ENCODE peak calls at places on chromosomes 13 and 19, in nine cellular contexts. E is CD8-positive, alpha-beta memory T cell; Q is BE2C; O is lower lobe of right lung; Z is cardiac muscle cell; V is NT2/D1; S is thoracic aorta; R is uterus; P is left ventricle myocardium inferior. H is an unnamed sample. For H3K27me3, the result is how much of the 10 kb centered on the place peaks cover.

GRCh38 chr19:4523306-4524110 is 5.2 kb upstream of the PLIN4 start:
- DNase-seq in S (no peak), R (no peak), V (peak), P (peak), Q (peak), O (peak), E (no peak), Z (peak), H (no peak)

GRCh38 chr13:74907788-74908187 is 574.2 kb downstream of the TBC1D4 start:
- DNase-seq in R (no peak), P (no peak), V (no peak), Q (no peak), S (no peak), E (no peak), O (no peak), Z (no peak), H (no peak)

GRCh38 chr19:54502518-54503048 is at the start of gene LAIR2:
- DNase-seq in Z (no peak), Q (no peak), R (no peak), S (no peak), P (no peak), O (no peak), V (no peak), E (no peak), H (no peak)

GRCh38 chr13:112606125-112607001 is 18.4 kb upstream of the TUBGCP3 start:
- DNase-seq in Z (peak), E (peak), Q (peak), P (peak), O (peak), R (peak), S (peak), V (peak), H (peak)

GRCh38 chr19:1064661-1065605 is 2.0 kb upstream of the ARHGAP45 start:
- DNase-seq in S (no peak), Q (peak), E (peak), V (no peak), R (no peak), O (peak), P (peak), Z (peak), H (no peak)

GRCh38 chr13:112128052-112128610 is 61.2 kb downstream of the SOX1 start:
- DNase-seq in Q (no peak), P (no peak), V (no peak), E (no peak), S (no peak), Z (no peak), R (no peak), O (no peak), H (no peak)

GRCh38 chr19:6260912-6261636 is 18.7 kb downstream of the MLLT1 start:
- DNase-seq in Z (no peak), V (peak), Q (peak), S (no peak), E (no peak), P (no peak), O (no peak), R (peak), H (no peak)

GRCh38 chr13:52104624-52105023 is 24.2 kb downstream of the NEK5 start:
- DNase-seq in Q (no peak), O (no peak), S (no peak), R (no peak), Z (no peak), P (no peak), V (no peak), E (no peak), H (no peak)

GRCh38 chr19:49570138-49570856 is 10.1 kb downstream of the NOSIP start:
- DNase-seq in R (peak), P (no peak), V (no peak), Q (peak), E (peak), S (no peak), Z (peak), O (no peak), H (no peak)

DNA sequence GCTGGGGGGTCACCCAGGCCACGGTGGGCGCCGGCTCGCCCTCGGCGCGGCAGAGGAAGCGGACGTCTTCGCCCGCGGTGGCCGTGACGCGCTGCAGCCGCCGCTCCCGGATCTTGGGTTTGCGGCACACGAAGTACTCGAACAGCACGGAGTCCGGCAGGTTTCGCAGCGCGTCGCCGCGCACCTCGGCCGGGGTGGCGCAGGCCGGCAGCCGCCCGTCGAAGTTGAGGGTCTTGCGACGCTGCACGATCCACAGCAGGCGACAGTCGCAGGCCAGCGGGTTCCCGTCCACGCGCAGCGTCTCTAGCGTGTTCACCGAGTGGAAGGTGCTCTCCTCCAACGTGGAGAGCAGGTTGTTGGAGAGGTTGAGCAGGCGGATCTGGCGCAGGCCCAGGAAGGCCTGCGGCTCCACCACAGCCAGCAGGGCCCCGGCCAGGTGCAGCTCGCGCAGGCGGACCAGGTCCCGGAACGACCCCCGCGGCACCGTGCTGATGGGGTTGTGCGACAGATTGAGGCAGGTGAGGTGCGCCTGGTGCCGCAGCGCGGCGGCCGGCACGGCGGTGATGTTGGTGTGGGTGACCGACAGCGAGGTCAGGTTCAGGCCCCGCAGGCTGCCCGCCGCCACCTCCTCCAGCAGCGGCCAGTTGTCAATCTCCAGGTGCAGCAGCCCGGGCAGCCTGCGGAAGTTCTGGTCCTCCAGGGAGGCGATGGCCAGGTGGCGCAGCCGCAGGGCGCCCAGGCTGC is 8.6 kb upstream of the PEAK3 start:
- DNase-seq in R (no peak), S (no peak), O (no peak), V (no peak), P (no peak), Z (no peak), E (peak), Q (peak), H (no peak)
- H3K4me3 ChIP-seq in R (no peak), S (peak), O (peak), V (peak), P (peak), Z (peak), E (peak), Q (no peak), H (peak)

DNA sequence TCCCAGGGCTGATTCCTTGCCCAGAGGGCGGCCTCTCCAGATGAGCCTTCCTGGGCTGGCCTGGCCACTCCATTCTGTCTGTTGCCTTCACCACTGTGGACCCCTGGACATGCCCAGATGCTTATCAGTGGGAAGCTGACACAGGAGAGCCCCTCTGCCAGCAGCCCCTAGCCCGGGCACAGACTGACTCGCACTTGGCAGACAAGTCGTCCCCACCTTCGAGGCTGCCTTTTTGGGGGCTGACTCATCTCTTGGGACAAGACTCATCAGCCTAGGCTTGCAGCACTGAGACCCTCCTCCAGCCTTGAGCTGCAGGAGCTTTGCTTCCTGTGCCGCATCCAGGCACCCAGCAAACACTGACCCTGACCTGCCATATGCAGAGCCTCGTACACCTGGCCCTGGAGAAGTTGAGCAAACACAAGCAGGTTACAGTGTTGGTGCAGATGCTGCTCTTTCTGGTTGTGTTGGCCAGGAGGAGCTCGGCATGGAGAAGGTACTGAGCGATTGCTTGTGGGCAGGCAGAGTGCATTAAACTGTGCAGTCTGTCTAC is 8.1 kb downstream of the CHST8 start:
- DNase-seq in V (no peak), E (no peak), O (no peak), Q (no peak), R (no peak), Z (no peak), S (no peak), P (no peak), H (no peak)
- H3K27me3 ChIP-seq in V (under half), E (under half), O (under half), Q (under half), R (under half), Z (under half), S (under half), P (half or more), H (under half)

GRCh38 chr19:58055483-58055874 is 3.6 kb upstream of the ZNF135 start:
- DNase-seq in R (no peak), E (no peak), S (no peak), O (no peak), Z (no peak), Q (no peak), P (no peak), V (no peak), H (no peak)
- H3K4me3 ChIP-seq in R (peak), E (no peak), S (peak), O (peak), Z (no peak), Q (no peak), P (peak), V (no peak), H (peak)

GRCh38 chr19:10033614-10034013 is 20.3 kb downstream of the RDH8 start:
- DNase-seq in S (no peak), Z (no peak), E (no peak), O (no peak), Q (no peak), R (no peak), P (no peak), V (no peak), H (no peak)
- H3K27me3 ChIP-seq in S (under half), Z (under half), E (under half), O (under half), Q (half or more), R (under half), P (half or more), V (under half), H (half or more)

GRCh38 chr13:87671824-87672603 is 843 bp downstream of the SLITRK5 start:
- DNase-seq in S (no peak), Q (peak), V (no peak), O (no peak), P (no peak), E (no peak), Z (no peak), R (no peak), H (no peak)
- H3K4me3 ChIP-seq in S (peak), Q (peak), V (peak), O (peak), P (peak), E (no peak), Z (peak), R (peak), H (peak)

DNA sequence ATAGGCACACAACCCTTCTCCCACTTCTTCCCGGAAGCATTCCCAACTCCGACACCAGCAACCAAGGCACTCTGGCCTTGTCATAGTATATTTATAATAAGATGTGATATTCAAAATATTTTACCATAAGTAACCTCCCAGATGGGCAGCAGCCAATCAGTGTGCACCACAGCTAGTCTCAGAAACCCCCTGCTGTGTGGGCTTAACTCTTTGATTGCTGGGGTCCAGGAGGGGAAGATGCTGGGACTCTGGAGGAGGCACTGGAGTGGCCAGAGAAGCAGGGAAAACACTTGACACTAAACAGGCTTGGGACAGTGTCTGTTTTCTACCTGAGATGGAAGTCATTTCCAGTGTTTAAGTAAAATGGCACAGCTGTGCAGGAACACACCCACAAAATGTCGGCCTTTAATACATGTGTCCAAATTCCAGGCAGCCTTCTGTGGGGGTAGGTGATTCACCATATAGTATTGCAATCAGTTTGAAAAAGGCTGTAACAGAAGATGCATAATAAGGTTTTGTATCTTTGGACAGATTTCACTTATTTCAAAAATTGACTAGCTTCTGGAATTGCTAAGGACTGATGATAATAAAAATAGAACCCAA is 100.7 kb downstream of the MBNL2 start:
- DNase-seq in Z (no peak), Q (no peak), R (no peak), E (no peak), P (no peak), V (no peak), O (no peak), S (no peak), H (no peak)
- H3K27me3 ChIP-seq in Z (under half), Q (under half), R (under half), E (under half), P (under half), V (under half), O (under half), S (under half), H (under half)

DNA sequence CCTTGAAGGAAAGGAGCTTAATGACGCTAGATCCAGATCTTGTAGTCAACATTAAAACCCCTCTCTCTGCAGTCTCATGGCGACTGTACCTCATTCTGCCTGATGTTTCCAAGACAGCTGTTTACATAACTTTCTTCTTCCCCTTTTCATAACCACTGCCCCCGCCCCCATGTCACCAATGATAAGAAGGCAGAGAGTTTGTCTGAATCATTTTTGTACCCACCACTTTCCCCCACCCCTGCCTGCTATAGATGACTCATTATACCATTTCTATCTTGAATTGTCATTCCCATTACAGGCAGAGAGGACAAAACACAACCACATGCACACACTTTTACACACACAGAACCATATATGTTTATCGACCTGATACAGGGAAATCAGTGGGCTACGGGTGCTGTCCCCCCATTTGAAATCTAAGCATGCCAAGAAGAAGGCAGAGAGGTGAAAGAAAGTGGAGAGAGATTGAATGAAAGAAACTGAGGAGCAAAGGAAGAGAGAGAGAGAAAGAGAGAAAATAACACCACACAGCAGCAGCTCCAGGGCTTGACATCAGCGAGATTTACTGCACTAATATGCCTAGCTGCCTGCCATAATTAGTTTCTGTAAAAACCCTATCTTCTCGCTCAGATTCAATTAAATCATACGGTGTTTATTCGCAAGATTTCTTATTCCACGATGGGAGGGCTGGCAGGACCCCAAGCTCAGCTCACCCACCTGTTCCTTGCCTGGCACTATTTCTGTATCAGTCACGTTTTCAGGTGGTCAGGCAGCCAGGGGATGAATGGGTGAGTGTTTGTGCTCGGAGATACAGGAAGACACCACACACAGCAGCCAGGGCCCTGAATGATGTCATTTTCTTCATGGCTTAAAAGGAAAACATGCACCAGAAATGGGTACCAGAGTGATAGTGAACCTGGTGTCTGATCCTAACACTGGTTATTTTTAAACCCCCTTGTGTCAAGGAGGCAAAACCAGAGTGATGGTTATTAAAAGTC is 114.3 kb upstream of the SERP2 start:
- DNase-seq in S (peak), Q (peak), V (no peak), R (peak), O (peak), E (peak), P (no peak), Z (no peak), H (no peak)
- H3K4me3 ChIP-seq in S (no peak), Q (peak), V (no peak), R (no peak), O (no peak), E (no peak), P (no peak), Z (no peak), H (no peak)